ENCODE peak calls at places on chromosome 15, in four cellular contexts. L is HepG2, G is GM12878, D is SK-N-SH. K is an unnamed sample.

GRCh38 chr15:47035756-47036155 is 681.5 kb upstream of the SEMA6D start:
- DNase-seq in D (no peak), L (no peak), G (no peak), K (no peak)

GRCh38 chr15:95644476-95644875 is 686.0 kb upstream of the NR2F2 start:
- DNase-seq in D (no peak), G (no peak), L (no peak), K (no peak)

GRCh38 chr15:65164139-65164538 is 21.0 kb downstream of the CLPX start:
- DNase-seq in D (no peak), L (no peak), G (no peak), K (no peak)

GRCh38 chr15:25616471-25616870 is 177.6 kb upstream of the UBE3A start:
- DNase-seq in G (no peak), D (no peak), L (no peak), K (no peak)

GRCh38 chr15:47908950-47909670 is 191.8 kb downstream of the SEMA6D start:
- DNase-seq in D (no peak), L (no peak), G (no peak), K (no peak)

GRCh38 chr15:60396100-60396499 is 1.7 kb downstream of the ANXA2 start:
- DNase-seq in G (no peak), L (no peak), D (no peak), K (no peak)

GRCh38 chr15:32687556-32687955 is 30.2 kb upstream of the GREM1 start:
- DNase-seq in L (no peak), G (no peak), D (no peak), K (no peak)

GRCh38 chr15:65020419-65020818 is 9.0 kb downstream of the MTFMT start:
- DNase-seq in D (no peak), L (no peak), G (no peak), K (no peak)

GRCh38 chr15:27672537-27672936 is 426.6 kb downstream of the OCA2 start:
- DNase-seq in L (no peak), G (no peak), D (no peak), K (no peak)

GRCh38 chr15:55279746-55280351 is 9.8 kb downstream of the RAB27A start:
- DNase-seq in G (peak), D (no peak), L (peak), K (no peak)

GRCh38 chr15:54808321-54808720 is 388.4 kb downstream of the RSL24D1 start:
- DNase-seq in D (no peak), G (no peak), L (no peak), K (no peak)

GRCh38 chr15:62211348-62211747 is 46.3 kb upstream of the C2CD4B start:
- DNase-seq in G (no peak), L (peak), D (no peak), K (no peak)

GRCh38 chr15:80923668-80924067 is 66.0 kb downstream of the MESD start:
- DNase-seq in L (no peak), D (no peak), G (no peak), K (no peak)

GRCh38 chr15:96331942-96332853 is 1.7 kb downstream of the NR2F2 start:
- DNase-seq in D (no peak), G (no peak), L (no peak), K (no peak)

GRCh38 chr15:72057548-72058091 is 60.3 kb downstream of the MYO9A start:
- DNase-seq in D (no peak), G (no peak), L (no peak), K (no peak)

GRCh38 chr15:49169880-49170597 is at the start of gene GALK2:
- DNase-seq in G (no peak), D (peak), L (peak), K (peak)

GRCh38 chr15:33985751-33986150 is 17.5 kb downstream of the CHRM5 start:
- DNase-seq in D (no peak), L (no peak), G (no peak), K (no peak)

GRCh38 chr15:45714501-45715488 is 80.0 kb downstream of the SQOR start:
- DNase-seq in G (no peak), D (peak), L (peak), K (peak)

GRCh38 chr15:26083457-26084350 is 220.6 kb upstream of the ATP10A start:
- DNase-seq in G (no peak), L (no peak), D (no peak), K (no peak)

GRCh38 chr15:36313021-36313420 is 266.4 kb upstream of the CDIN1 start:
- DNase-seq in D (no peak), L (no peak), G (no peak), K (no peak)

GRCh38 chr15:44598892-44599291 is 61.9 kb downstream of the EIF3J start:
- DNase-seq in G (no peak), L (no peak), D (no peak), K (no peak)

GRCh38 chr15:74373731-74374647 is 6.5 kb upstream of the CYP11A1 start:
- DNase-seq in L (peak), D (peak), G (no peak), K (peak)

GRCh38 chr15:82647835-82648256 is 683 bp upstream of the CPEB1 start:
- DNase-seq in D (peak), L (no peak), G (no peak), K (no peak)

GRCh38 chr15:35519536-35520149 is 26.3 kb downstream of the DPH6 start:
- DNase-seq in G (peak), L (peak), D (peak), K (no peak)

GRCh38 chr15:23647421-23648375 is at the start of gene MAGEL2:
- DNase-seq in L (no peak), D (peak), G (no peak), K (peak)

GRCh38 chr15:22253676-22254408 is 173.5 kb downstream of the OR4M2 start:
- DNase-seq in G (peak), L (no peak), D (no peak), K (no peak)

GRCh38 chr15:89143503-89144162 is 55.4 kb downstream of the ABHD2 start:
- DNase-seq in D (peak), G (peak), L (no peak), K (no peak)

DNA sequence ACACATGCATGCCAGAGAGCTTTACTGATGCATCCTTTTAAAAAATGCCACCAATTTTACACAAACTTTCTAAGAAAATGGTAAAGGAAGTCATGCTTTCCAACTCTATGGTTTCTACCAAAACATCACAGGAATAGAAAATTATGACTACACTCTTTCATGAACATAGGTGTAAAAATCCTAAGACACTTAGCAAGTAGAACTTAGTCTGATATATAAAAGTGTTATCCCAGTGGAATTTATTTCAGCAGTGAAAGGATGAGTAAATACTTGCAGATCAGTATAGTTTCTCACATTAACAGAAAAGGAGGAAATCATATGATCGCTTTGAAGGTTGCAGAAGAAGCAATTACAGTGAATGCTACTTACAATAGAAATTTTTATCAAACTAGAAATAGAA is 43.4 kb downstream of the MCTP2 start:
- DNase-seq in L (no peak), G (no peak), D (no peak), K (no peak)
- TF ChIP-seq CHD2 in L (no peak), G (no peak), D (no peak), K (no peak)

GRCh38 chr15:75727031-75727531 is 14.4 kb upstream of the CSPG4 start:
- DNase-seq in G (no peak), L (no peak), D (no peak), K (no peak)

GRCh38 chr15:75725719-75726607 is 13.3 kb upstream of the CSPG4 start:
- DNase-seq in D (no peak), L (no peak), G (no peak), K (no peak)

GRCh38 chr15:75729304-75730069 is 16.8 kb upstream of the CSPG4 start:
- DNase-seq in G (no peak), L (no peak), D (no peak), K (no peak)

GRCh38 chr15:75725021-75725718 is 12.5 kb upstream of the CSPG4 start:
- DNase-seq in G (no peak), D (no peak), L (no peak), K (no peak)

GRCh38 chr15:75727851-75728715 is 15.4 kb upstream of the CSPG4 start:
- DNase-seq in D (peak), L (peak), G (no peak), K (peak)
- TF ChIP-seq TCF12 in D (no peak), L (no peak), G (no peak), K (no peak)

GRCh38 chr15:98955980-98956723 is 51.4 kb downstream of the PGPEP1L start:
- DNase-seq in G (no peak), L (no peak), D (no peak), K (no peak)
- TF ChIP-seq CHD2 in G (no peak), L (no peak), D (no peak), K (no peak)

DNA sequence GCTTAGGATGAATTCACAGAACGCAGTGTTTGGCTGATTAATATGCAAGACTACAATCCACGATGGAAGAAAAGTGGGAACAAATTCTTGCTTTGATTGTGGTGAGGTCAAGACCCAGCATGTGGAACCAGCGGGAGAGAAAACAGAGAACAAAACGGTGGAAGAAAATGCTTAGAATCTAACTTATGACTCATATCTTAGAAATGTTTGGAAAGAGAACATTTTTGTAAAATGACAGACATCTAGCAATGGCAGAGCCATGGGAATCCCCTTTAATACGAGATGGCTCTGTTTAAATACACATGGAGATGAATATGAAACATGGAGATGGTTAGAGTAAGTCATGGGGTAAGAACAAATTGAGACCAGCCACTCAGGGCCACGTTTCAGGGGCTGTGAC is 67.8 kb upstream of the ONECUT1 start:
- DNase-seq in D (no peak), G (no peak), L (no peak), K (no peak)
- TF ChIP-seq TCF12 in D (no peak), G (no peak), L (no peak), K (no peak)

GRCh38 chr15:66622677-66623076 is 56.9 kb upstream of the LCTL start:
- DNase-seq in D (no peak), G (no peak), L (no peak), K (no peak)

GRCh38 chr15:66625531-66625930 is 59.7 kb upstream of the LCTL start:
- DNase-seq in L (no peak), D (no peak), G (no peak), K (no peak)

GRCh38 chr15:66623801-66624453 is 58.1 kb upstream of the LCTL start:
- DNase-seq in G (no peak), D (no peak), L (no peak), K (no peak)

GRCh38 chr15:66628976-66629723 is 63.4 kb upstream of the LCTL start:
- DNase-seq in D (no peak), L (no peak), G (no peak), K (no peak)

GRCh38 chr15:66625974-66626373 is 60.2 kb upstream of the LCTL start:
- DNase-seq in D (no peak), G (no peak), L (no peak), K (no peak)
- TF ChIP-seq CHD2 in D (no peak), G (no peak), L (no peak), K (no peak)

K was measured in H1.